ENCODE peak calls at places on chromosomes 1 and 21, in nine cellular contexts. One of them, this sample, is unnamed.

GRCh38 chr1:116201921-116202320 is 90.7 kb downstream of the MAB21L3 start:
- DNase-seq in epithelial cell of esophagus: no peak
- DNase-seq in thyroid gland: no peak
- DNase-seq in A549: no peak
- DNase-seq in heart left ventricle: no peak
- DNase-seq in retinal pigment epithelial cell: no peak
- DNase-seq in hepatocyte: no peak
- DNase-seq in stomach: no peak
- DNase-seq in fibroblast of lung: no peak
- DNase-seq in this sample: no peak

GRCh38 chr1:27057801-27058647 is 45.4 kb upstream of the TENT5B start:
- DNase-seq in epithelial cell of esophagus: no peak
- DNase-seq in thyroid gland: no peak
- DNase-seq in A549: no peak
- DNase-seq in heart left ventricle: no peak
- DNase-seq in retinal pigment epithelial cell: no peak
- DNase-seq in hepatocyte: no peak
- DNase-seq in stomach: no peak
- DNase-seq in fibroblast of lung: peak; percentile 18
- DNase-seq in this sample: no peak

GRCh38 chr1:213492161-213493041 is 441.4 kb downstream of the RPS6KC1 start:
- DNase-seq in epithelial cell of esophagus: no peak
- DNase-seq in thyroid gland: no peak
- DNase-seq in A549: no peak
- DNase-seq in heart left ventricle: no peak
- DNase-seq in retinal pigment epithelial cell: no peak
- DNase-seq in hepatocyte: no peak
- DNase-seq in stomach: no peak
- DNase-seq in fibroblast of lung: no peak
- DNase-seq in this sample: no peak

GRCh38 chr1:24704411-24705259 is 40.6 kb upstream of the CLIC4 start:
- DNase-seq in epithelial cell of esophagus: peak; percentile 90
- DNase-seq in thyroid gland: no peak
- DNase-seq in A549: peak; percentile 31
- DNase-seq in heart left ventricle: peak; percentile 40
- DNase-seq in retinal pigment epithelial cell: no peak
- DNase-seq in hepatocyte: peak; percentile 33
- DNase-seq in stomach: no peak
- DNase-seq in fibroblast of lung: peak; percentile 73
- DNase-seq in this sample: peak; percentile 72

GRCh38 chr1:230706020-230706699 is 7.8 kb downstream of the AGT start:
- DNase-seq in epithelial cell of esophagus: no peak
- DNase-seq in thyroid gland: no peak
- DNase-seq in A549: no peak
- DNase-seq in heart left ventricle: no peak
- DNase-seq in retinal pigment epithelial cell: no peak
- DNase-seq in hepatocyte: no peak
- DNase-seq in stomach: no peak
- DNase-seq in fibroblast of lung: no peak
- DNase-seq in this sample: no peak

GRCh38 chr21:36576441-36576840 is 96.5 kb upstream of the CLDN14 start:
- DNase-seq in epithelial cell of esophagus: no peak
- DNase-seq in thyroid gland: no peak
- DNase-seq in A549: no peak
- DNase-seq in heart left ventricle: no peak
- DNase-seq in retinal pigment epithelial cell: no peak
- DNase-seq in hepatocyte: no peak
- DNase-seq in stomach: no peak
- DNase-seq in fibroblast of lung: no peak
- DNase-seq in this sample: no peak

GRCh38 chr1:71667224-71667623 is 586.4 kb upstream of the ZRANB2 start:
- DNase-seq in epithelial cell of esophagus: peak; percentile 13
- DNase-seq in thyroid gland: no peak
- DNase-seq in A549: no peak
- DNase-seq in heart left ventricle: no peak
- DNase-seq in retinal pigment epithelial cell: no peak
- DNase-seq in hepatocyte: no peak
- DNase-seq in stomach: no peak
- DNase-seq in fibroblast of lung: peak; percentile 66
- DNase-seq in this sample: peak; percentile 7

GRCh38 chr1:230458509-230458908 is 32.4 kb upstream of the PGBD5 start:
- DNase-seq in epithelial cell of esophagus: peak; percentile 84
- DNase-seq in thyroid gland: no peak
- DNase-seq in A549: no peak
- DNase-seq in heart left ventricle: no peak
- DNase-seq in retinal pigment epithelial cell: no peak
- DNase-seq in hepatocyte: no peak
- DNase-seq in stomach: no peak
- DNase-seq in fibroblast of lung: peak; percentile 2
- DNase-seq in this sample: peak; percentile 43

GRCh38 chr1:162562452-162562828 is 918 bp downstream of the UAP1 start:
- DNase-seq in epithelial cell of esophagus: peak; percentile 84
- DNase-seq in thyroid gland: no peak
- DNase-seq in A549: no peak
- DNase-seq in heart left ventricle: no peak
- DNase-seq in retinal pigment epithelial cell: no peak
- DNase-seq in hepatocyte: peak; percentile 27
- DNase-seq in stomach: no peak
- DNase-seq in fibroblast of lung: peak; percentile 67
- DNase-seq in this sample: peak; percentile 75

GRCh38 chr1:62398377-62398776 is 38.5 kb upstream of the USP1 start:
- DNase-seq in epithelial cell of esophagus: peak; percentile 81
- DNase-seq in thyroid gland: no peak
- DNase-seq in A549: no peak
- DNase-seq in heart left ventricle: no peak
- DNase-seq in retinal pigment epithelial cell: no peak
- DNase-seq in hepatocyte: no peak
- DNase-seq in stomach: no peak
- DNase-seq in fibroblast of lung: peak; percentile 67
- DNase-seq in this sample: peak; percentile 14

GRCh38 chr21:43921602-43921978 is 56.6 kb downstream of the AGPAT3 start:
- DNase-seq in epithelial cell of esophagus: no peak
- DNase-seq in thyroid gland: no peak
- DNase-seq in A549: no peak
- DNase-seq in heart left ventricle: no peak
- DNase-seq in retinal pigment epithelial cell: no peak
- DNase-seq in hepatocyte: peak; percentile 59
- DNase-seq in stomach: no peak
- DNase-seq in fibroblast of lung: no peak
- DNase-seq in this sample: no peak

GRCh38 chr21:36478207-36478701 is 1.7 kb downstream of the CLDN14 start:
- DNase-seq in epithelial cell of esophagus: peak; percentile 95
- DNase-seq in thyroid gland: no peak
- DNase-seq in A549: peak; percentile 73
- DNase-seq in heart left ventricle: no peak
- DNase-seq in retinal pigment epithelial cell: peak; percentile 52
- DNase-seq in hepatocyte: peak; percentile 29
- DNase-seq in stomach: no peak
- DNase-seq in fibroblast of lung: peak; percentile 22
- DNase-seq in this sample: peak; percentile 97

GRCh38 chr1:234840843-234841242 is 230.9 kb upstream of the IRF2BP2 start:
- DNase-seq in epithelial cell of esophagus: no peak
- DNase-seq in thyroid gland: no peak
- DNase-seq in A549: no peak
- DNase-seq in heart left ventricle: no peak
- DNase-seq in retinal pigment epithelial cell: no peak
- DNase-seq in hepatocyte: no peak
- DNase-seq in stomach: no peak
- DNase-seq in fibroblast of lung: no peak
- DNase-seq in this sample: no peak

GRCh38 chr1:168442931-168443330 is 100.9 kb downstream of the XCL2 start:
- DNase-seq in epithelial cell of esophagus: no peak
- DNase-seq in thyroid gland: no peak
- DNase-seq in A549: no peak
- DNase-seq in heart left ventricle: no peak
- DNase-seq in retinal pigment epithelial cell: no peak
- DNase-seq in hepatocyte: no peak
- DNase-seq in stomach: no peak
- DNase-seq in fibroblast of lung: no peak
- DNase-seq in this sample: no peak

GRCh38 chr1:53388963-53389362 is 61.1 kb upstream of the LRP8 start:
- DNase-seq in epithelial cell of esophagus: no peak
- DNase-seq in thyroid gland: no peak
- DNase-seq in A549: no peak
- DNase-seq in heart left ventricle: no peak
- DNase-seq in retinal pigment epithelial cell: no peak
- DNase-seq in hepatocyte: no peak
- DNase-seq in stomach: no peak
- DNase-seq in fibroblast of lung: no peak
- DNase-seq in this sample: no peak

GRCh38 chr1:52328615-52329014 is 37.4 kb downstream of the CC2D1B start:
- DNase-seq in epithelial cell of esophagus: peak; percentile 10
- DNase-seq in thyroid gland: no peak
- DNase-seq in A549: no peak
- DNase-seq in heart left ventricle: no peak
- DNase-seq in retinal pigment epithelial cell: no peak
- DNase-seq in hepatocyte: no peak
- DNase-seq in stomach: no peak
- DNase-seq in fibroblast of lung: no peak
- DNase-seq in this sample: no peak

DNA sequence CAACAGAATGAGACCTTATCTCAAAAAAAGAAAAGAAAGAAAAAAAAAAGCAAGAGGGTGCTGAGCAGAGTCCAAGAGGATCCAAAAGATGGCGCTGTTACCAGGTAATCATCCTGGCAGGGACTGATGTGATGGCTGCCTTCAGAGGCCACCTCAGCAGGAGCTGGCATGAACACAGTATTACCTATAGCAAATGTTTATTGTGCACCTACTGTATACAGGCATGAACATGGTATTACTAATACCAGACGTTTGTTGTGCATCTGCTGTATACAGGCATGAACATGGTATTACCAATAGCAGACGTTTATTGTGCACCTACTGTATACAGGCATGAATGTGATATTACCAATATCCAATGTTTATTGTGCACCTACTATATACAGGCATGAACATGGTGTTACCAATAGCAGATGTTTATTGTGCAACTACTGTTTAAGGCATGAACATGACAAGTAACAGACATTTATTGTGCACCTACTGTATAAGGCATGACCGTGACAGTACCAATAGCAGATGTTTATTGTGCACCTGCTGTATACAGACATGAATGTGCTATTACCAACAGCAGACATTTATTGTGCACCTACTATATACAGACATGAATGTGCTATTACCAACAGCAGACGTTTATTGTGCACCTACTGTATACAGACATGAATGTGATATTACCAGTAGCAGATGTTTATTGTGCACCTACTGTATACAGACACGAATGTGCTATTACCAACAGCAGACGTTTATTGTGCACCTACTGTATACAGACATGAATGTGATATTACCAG is 115.1 kb upstream of the TMEM51 start:
- DNase-seq in epithelial cell of esophagus: peak; percentile 35
- DNase-seq in thyroid gland: no peak
- DNase-seq in A549: no peak
- DNase-seq in heart left ventricle: no peak
- DNase-seq in retinal pigment epithelial cell: no peak
- DNase-seq in hepatocyte: peak; percentile 42
- DNase-seq in stomach: no peak
- DNase-seq in fibroblast of lung: peak; percentile 33
- DNase-seq in this sample: peak; percentile 18
- TF ChIP-seq CTCF in epithelial cell of esophagus: peak; percentile 27
- TF ChIP-seq CTCF in thyroid gland: no peak
- TF ChIP-seq CTCF in A549: peak; percentile 43
- TF ChIP-seq CTCF in heart left ventricle: peak; percentile 13
- TF ChIP-seq CTCF in retinal pigment epithelial cell: peak; percentile 53
- TF ChIP-seq CTCF in hepatocyte: peak; percentile 40
- TF ChIP-seq CTCF in stomach: no peak
- TF ChIP-seq CTCF in fibroblast of lung: peak; percentile 46
- TF ChIP-seq CTCF in this sample: no peak

DNA sequence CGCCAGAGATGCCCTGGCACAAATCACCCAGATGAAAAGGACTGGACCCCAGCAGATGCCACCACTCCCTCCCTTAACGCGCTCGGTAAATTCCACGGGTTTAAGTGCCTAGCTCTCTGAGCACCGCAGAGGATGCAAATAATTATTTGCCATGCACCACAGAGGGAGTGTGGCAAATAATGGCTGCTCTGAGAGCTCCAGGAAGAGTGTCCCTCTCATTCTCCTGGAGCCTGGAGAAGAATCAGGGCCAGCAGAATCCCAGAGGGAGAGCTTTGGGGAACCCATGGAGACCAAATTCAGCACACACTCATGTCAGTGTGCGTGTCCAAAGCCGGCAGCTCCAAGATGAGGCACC is 667 bp downstream of the HHIPL2 start:
- DNase-seq in epithelial cell of esophagus: no peak
- DNase-seq in thyroid gland: no peak
- DNase-seq in A549: no peak
- DNase-seq in heart left ventricle: no peak
- DNase-seq in retinal pigment epithelial cell: no peak
- DNase-seq in hepatocyte: no peak
- DNase-seq in stomach: no peak
- DNase-seq in fibroblast of lung: no peak
- DNase-seq in this sample: no peak
- H3K4me3 ChIP-seq in epithelial cell of esophagus: no peak overlapping the region
- H3K4me3 ChIP-seq in thyroid gland: no peak overlapping the region
- H3K4me3 ChIP-seq in A549: peak overlapping the region; percentile 45
- H3K4me3 ChIP-seq in heart left ventricle: no peak overlapping the region
- H3K4me3 ChIP-seq in retinal pigment epithelial cell: no peak overlapping the region
- H3K4me3 ChIP-seq in hepatocyte: no peak overlapping the region
- H3K4me3 ChIP-seq in stomach: no peak overlapping the region
- H3K4me3 ChIP-seq in fibroblast of lung: no peak overlapping the region
- H3K4me3 ChIP-seq in this sample: no peak overlapping the region

DNA sequence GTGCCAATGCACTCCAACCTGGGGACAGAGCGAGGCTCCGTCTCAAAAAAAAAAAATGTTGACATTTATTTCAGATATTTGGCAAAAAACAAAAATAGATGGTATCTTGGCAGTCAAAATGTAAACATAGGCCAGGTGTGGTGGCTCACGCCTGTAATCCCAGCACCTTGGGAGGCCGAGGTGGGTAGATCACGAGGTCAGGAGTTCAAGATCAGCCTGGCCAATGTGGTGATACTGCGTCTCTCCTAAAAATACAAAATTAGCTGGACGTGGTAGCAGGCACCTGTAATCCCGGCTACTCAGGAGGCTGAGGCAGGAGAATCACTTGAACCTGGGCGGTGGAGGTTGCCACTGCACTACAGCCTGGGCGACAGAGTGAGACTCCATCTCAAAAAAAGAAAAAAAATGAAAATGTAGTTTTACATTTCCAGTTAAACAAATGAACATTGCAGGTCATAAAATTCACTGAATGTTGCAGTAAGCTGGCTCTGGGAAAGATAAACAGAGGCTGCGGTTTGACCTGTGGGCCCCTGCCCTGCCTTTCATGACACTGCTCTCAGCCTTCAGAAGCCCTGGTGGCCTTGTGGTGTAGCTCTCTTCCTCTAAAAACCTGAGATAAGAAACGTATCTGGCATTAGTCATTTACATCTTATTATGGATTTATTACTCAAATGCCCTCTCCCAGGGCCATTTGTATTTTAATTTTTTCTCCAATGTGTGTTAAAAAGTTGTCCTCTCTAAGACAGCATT is 12.2 kb upstream of the SLC44A3 start:
- DNase-seq in epithelial cell of esophagus: no peak
- DNase-seq in thyroid gland: no peak
- DNase-seq in A549: no peak
- DNase-seq in heart left ventricle: no peak
- DNase-seq in retinal pigment epithelial cell: no peak
- DNase-seq in hepatocyte: peak; percentile 81
- DNase-seq in stomach: peak; percentile 41
- DNase-seq in fibroblast of lung: peak; percentile 28
- DNase-seq in this sample: no peak
- TF ChIP-seq CTCF in epithelial cell of esophagus: no peak
- TF ChIP-seq CTCF in thyroid gland: no peak
- TF ChIP-seq CTCF in A549: no peak
- TF ChIP-seq CTCF in heart left ventricle: no peak
- TF ChIP-seq CTCF in retinal pigment epithelial cell: no peak
- TF ChIP-seq CTCF in hepatocyte: no peak
- TF ChIP-seq CTCF in stomach: no peak
- TF ChIP-seq CTCF in fibroblast of lung: no peak
- TF ChIP-seq CTCF in this sample: no peak

GRCh38 chr1:201562659-201563405 is 23.9 kb downstream of the NAV1 start:
- DNase-seq in epithelial cell of esophagus: peak; percentile 34
- DNase-seq in thyroid gland: no peak
- DNase-seq in A549: no peak
- DNase-seq in heart left ventricle: no peak
- DNase-seq in retinal pigment epithelial cell: no peak
- DNase-seq in hepatocyte: peak; percentile 20
- DNase-seq in stomach: no peak
- DNase-seq in fibroblast of lung: peak; percentile 77
- DNase-seq in this sample: peak; percentile 89
- H3K4me3 ChIP-seq in epithelial cell of esophagus: no peak overlapping the region
- H3K4me3 ChIP-seq in thyroid gland: no peak overlapping the region
- H3K4me3 ChIP-seq in A549: no peak overlapping the region
- H3K4me3 ChIP-seq in heart left ventricle: no peak overlapping the region
- H3K4me3 ChIP-seq in retinal pigment epithelial cell: no peak overlapping the region
- H3K4me3 ChIP-seq in hepatocyte: no peak overlapping the region
- H3K4me3 ChIP-seq in stomach: no peak overlapping the region
- H3K4me3 ChIP-seq in fibroblast of lung: no peak overlapping the region
- H3K4me3 ChIP-seq in this sample: no peak overlapping the region